ENCODE peak calls at places on chromosomes 5 and 9, in six cellular contexts. W, U, C, M, E and L are unnamed samples.
A peak's percentile ranks its signal among the peaks of the same experiment; 100 is the strongest.

GRCh38 chr9:33437235-33437634 is 10.2 kb downstream of the AQP3 start:
- DNase-seq in W (no peak), C (no peak), M (no peak), U (no peak), E (no peak), L (no peak)

GRCh38 chr5:1552469-1553255 is 28.9 kb upstream of the LPCAT1 start:
- DNase-seq in U (no peak), W (no peak), C (no peak), M (peak; percentile 94), E (no peak), L (no peak)

GRCh38 chr5:14771195-14771594 is 100.4 kb downstream of the ANKH start:
- DNase-seq in M (no peak), U (no peak), E (no peak), W (no peak), C (no peak), L (no peak)

GRCh38 chr9:22169243-22169642 is 160.1 kb upstream of the CDKN2B start:
- DNase-seq in C (peak; percentile 33), U (no peak), M (no peak), E (no peak), W (no peak), L (no peak)

GRCh38 chr9:125444956-125445506 is 183.4 kb downstream of the GAPVD1 start:
- DNase-seq in C (no peak), U (no peak), W (no peak), M (no peak), E (no peak), L (no peak)

GRCh38 chr5:37881359-37881758 is 41.5 kb upstream of the GDNF start:
- DNase-seq in U (no peak), W (no peak), E (peak; percentile 45), M (no peak), C (no peak), L (no peak)

GRCh38 chr5:78568212-78568611 is 80.4 kb downstream of the LHFPL2 start:
- DNase-seq in C (no peak), U (no peak), E (no peak), W (no peak), M (no peak), L (no peak)

GRCh38 chr5:26856238-26856637 is 182.1 kb downstream of the CDH9 start:
- DNase-seq in C (no peak), W (no peak), U (no peak), M (no peak), E (no peak), L (no peak)

GRCh38 chr5:56147106-56147505 is 86.0 kb downstream of the ANKRD55 start:
- DNase-seq in M (no peak), W (no peak), C (no peak), U (no peak), E (no peak), L (no peak)

GRCh38 chr5:119322948-119323629 is 32.7 kb upstream of the TNFAIP8 start:
- DNase-seq in W (no peak), U (no peak), E (peak; percentile 66), C (no peak), M (no peak), L (no peak)

GRCh38 chr9:134396825-134397224 is 70.6 kb downstream of the RXRA start:
- DNase-seq in M (no peak), W (peak; percentile 51), C (no peak), U (no peak), E (peak; percentile 51), L (no peak)

GRCh38 chr5:128770907-128771306 is 194.4 kb upstream of the SLC27A6 start:
- DNase-seq in C (no peak), M (no peak), U (no peak), E (no peak), W (no peak), L (no peak)

GRCh38 chr5:91283326-91283725 is 99.8 kb downstream of the ARRDC3 start:
- DNase-seq in E (no peak), W (no peak), U (no peak), C (no peak), M (no peak), L (no peak)

GRCh38 chr5:44389410-44389879 is at the start of gene FGF10:
- DNase-seq in M (peak; percentile 44), U (peak; percentile 18), E (no peak), W (no peak), C (no peak), L (no peak)

GRCh38 chr5:138831703-138832102 is 43.4 kb downstream of the LRRTM2 start:
- DNase-seq in M (no peak), E (no peak), W (no peak), C (no peak), U (no peak), L (no peak)

GRCh38 chr9:133506653-133507038 is 18.1 kb downstream of the MYMK start:
- DNase-seq in W (no peak), E (no peak), M (no peak), U (peak; percentile 80), C (peak; percentile 19), L (no peak)

GRCh38 chr9:113372059-113372458 is 4.7 kb downstream of the HDHD3 start:
- DNase-seq in E (no peak), U (no peak), C (no peak), W (no peak), M (no peak), L (no peak)

GRCh38 chr5:36492998-36493655 is 113.3 kb upstream of the SLC1A3 start:
- DNase-seq in U (no peak), E (no peak), C (peak; percentile 39), M (no peak), W (no peak), L (no peak)

GRCh38 chr5:68875351-68875750 is 218.5 kb upstream of the SLC30A5 start:
- DNase-seq in U (no peak), W (peak; percentile 69), M (no peak), C (no peak), E (no peak), L (no peak)

GRCh38 chr5:90510438-90510837 is 18.9 kb downstream of the LYSMD3 start:
- DNase-seq in M (no peak), E (no peak), W (no peak), C (no peak), U (no peak), L (no peak)

GRCh38 chr9:117021881-117022280 is 334.8 kb downstream of the TRIM32 start:
- DNase-seq in M (no peak), C (no peak), U (no peak), E (no peak), W (no peak), L (no peak)

GRCh38 chr9:108903437-108904103 is 30.4 kb downstream of the ELP1 start:
- DNase-seq in M (no peak), W (no peak), U (no peak), E (no peak), C (no peak), L (no peak)

GRCh38 chr9:125529589-125530515 is 177.2 kb downstream of the MAPKAP1 start:
- DNase-seq in U (no peak), M (no peak), C (no peak), E (peak; percentile 59), W (no peak), L (no peak)

GRCh38 chr9:135508211-135508820 is 7.8 kb downstream of the MRPS2 start:
- DNase-seq in U (no peak), W (no peak), C (no peak), M (peak; percentile 12), E (no peak), L (no peak)

GRCh38 chr9:110065527-110065926 is 142.4 kb downstream of the C9orf152 start:
- DNase-seq in M (no peak), U (no peak), E (peak; percentile 72), W (no peak), C (no peak), L (no peak)

GRCh38 chr9:75467141-75467540 is 378.8 kb downstream of the OSTF1 start:
- DNase-seq in E (no peak), U (no peak), M (no peak), C (no peak), W (no peak), L (no peak)

GRCh38 chr5:132267166-132267739 is 9.8 kb downstream of the PDLIM4 start:
- DNase-seq in U (no peak), M (no peak), W (no peak), E (no peak), C (no peak), L (peak; percentile 21)

DNA sequence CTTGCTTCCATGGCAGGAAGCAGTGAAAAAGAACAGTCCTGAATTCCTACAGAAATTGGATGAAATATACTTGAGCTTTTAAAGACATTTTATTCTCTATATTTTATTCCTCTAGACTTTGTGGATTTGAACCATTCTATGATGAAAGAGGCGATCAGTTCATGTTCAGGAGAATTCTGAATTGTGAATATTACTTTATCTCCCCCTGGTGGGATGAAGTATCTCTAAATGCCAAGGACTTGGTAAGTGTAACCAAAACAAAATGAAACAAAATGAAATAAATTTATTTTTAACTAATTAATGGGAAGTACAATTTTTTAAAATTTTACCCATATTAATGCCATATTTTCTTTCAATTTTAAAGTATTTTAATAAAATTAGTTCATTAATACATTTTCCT is 34.1 kb downstream of the STARD4 start:
- DNase-seq in C (no peak), W (no peak), E (no peak), U (no peak), M (no peak), L (no peak)
- TF ChIP-seq CTCF in C (peak; percentile 14), W (no peak), E (peak; percentile 1), U (no peak), M (no peak), L (no peak)

GRCh38 chr5:150538007-150538917 is 30.3 kb downstream of the NDST1 start:
- DNase-seq in U (no peak), E (no peak), C (peak; percentile 44), W (no peak), M (no peak), L (no peak)
- TF ChIP-seq CTCF in U (no peak), E (no peak), C (peak; percentile 8), W (no peak), M (no peak), L (no peak)

DNA sequence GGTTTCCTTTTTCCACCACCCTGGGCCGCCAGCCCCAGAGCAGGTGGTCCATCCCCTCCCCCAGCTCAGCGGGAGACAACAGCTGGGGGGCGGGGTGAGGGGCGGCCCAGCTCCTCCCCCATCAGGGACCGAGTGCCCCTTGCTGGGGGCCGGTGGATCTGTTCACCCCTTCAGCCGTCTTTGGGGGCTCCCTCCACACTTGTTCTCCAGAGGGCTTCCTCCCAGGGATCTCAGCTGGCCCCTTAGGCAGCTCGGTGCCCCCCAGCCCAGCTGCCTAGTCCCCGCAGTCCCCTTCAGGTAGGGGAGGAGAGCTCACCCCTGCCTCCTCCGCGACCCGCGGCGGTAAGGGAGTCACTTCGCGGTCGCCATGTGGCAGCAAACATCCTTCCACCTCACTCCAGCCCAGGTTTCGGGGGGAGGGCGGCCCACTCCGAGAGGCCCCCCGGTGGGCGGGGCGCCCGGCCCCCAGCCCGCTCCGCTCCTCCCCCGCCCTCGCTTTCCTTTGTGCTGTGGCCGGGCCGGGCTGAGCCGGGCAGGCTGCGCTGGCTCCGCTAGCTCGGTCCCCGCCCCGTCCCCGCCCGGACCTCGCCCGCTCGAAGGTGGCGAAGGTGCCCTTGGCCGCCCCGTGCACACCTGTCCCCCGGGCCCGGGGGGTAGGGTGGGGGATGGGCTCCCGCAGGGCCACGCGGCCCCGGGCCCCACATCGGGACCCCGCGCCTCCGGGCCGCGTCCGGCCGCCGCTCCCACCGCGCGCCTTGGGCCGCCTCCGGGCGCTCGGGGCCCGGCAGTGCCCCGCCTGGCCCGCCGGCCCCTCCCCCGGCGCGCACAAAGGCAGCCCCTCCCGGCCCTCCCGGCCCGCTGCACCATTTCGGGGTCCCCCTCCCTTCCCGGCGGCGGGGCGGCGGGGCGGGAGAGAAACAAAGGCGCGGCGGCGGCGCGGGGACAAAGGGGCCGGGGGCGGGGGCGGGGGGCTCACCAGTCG is 683 bp downstream of the DBN1 start:
- DNase-seq in U (peak; percentile 50), W (no peak), C (no peak), M (no peak), E (peak; percentile 56), L (no peak)
- TF ChIP-seq CTCF in U (no peak), W (no peak), C (no peak), M (no peak), E (no peak), L (no peak)

GRCh38 chr9:4073371-4073770 is 226.5 kb downstream of the GLIS3 start:
- DNase-seq in E (peak; percentile 14), U (no peak), M (no peak), C (no peak), W (no peak), L (peak; percentile 30)
- TF ChIP-seq CTCF in E (peak; percentile 26), U (no peak), M (no peak), C (peak; percentile 60), W (no peak), L (no peak)